ENCODE peak calls at places on chromosomes 7 and 10, in six cellular contexts. R is H1, T is K562, A is HepG2, G is HCT116, U is SK-N-SH. Z is an unnamed sample.
A peak's percentile ranks its signal among the peaks of the same experiment; 100 is the strongest.

GRCh38 chr7:47751068-47751467 is 169.2 kb upstream of the TNS3 start:
- DNase-seq in A (no peak), R (peak; percentile 8), T (no peak), G (no peak), U (no peak), Z (no peak)

GRCh38 chr7:138289864-138290263 is 170.2 kb upstream of the TRIM24 start:
- DNase-seq in U (no peak), T (no peak), A (no peak), G (no peak), R (peak; percentile 19), Z (no peak)

GRCh38 chr10:80196270-80196949 is 8.9 kb downstream of the ANXA11 start:
- DNase-seq in U (no peak), T (no peak), G (peak; percentile 90), A (peak; percentile 90), R (no peak), Z (no peak)

GRCh38 chr10:78516741-78517140 is 483.1 kb downstream of the RPS24 start:
- DNase-seq in T (no peak), G (no peak), U (no peak), A (no peak), R (peak; percentile 20), Z (no peak)

GRCh38 chr7:125357681-125358440 is 428.2 kb upstream of the POT1 start:
- DNase-seq in T (no peak), A (no peak), G (no peak), U (no peak), R (no peak), Z (no peak)

GRCh38 chr10:1434202-1434601 is 303.1 kb downstream of the ADARB2 start:
- DNase-seq in U (no peak), A (no peak), R (no peak), G (no peak), T (no peak), Z (no peak)

GRCh38 chr10:26857991-26858706 is 2.6 kb downstream of the ABI1 start:
- DNase-seq in U (no peak), G (no peak), R (no peak), T (no peak), A (no peak), Z (no peak)

GRCh38 chr10:117136391-117136975 is 1.6 kb downstream of the VAX1 start:
- DNase-seq in A (no peak), R (peak; percentile 59), G (no peak), T (no peak), U (peak; percentile 27), Z (no peak)

GRCh38 chr10:104429834-104430233 is 76.2 kb downstream of the CFAP58 start:
- DNase-seq in G (no peak), U (no peak), A (no peak), T (no peak), R (no peak), Z (no peak)

GRCh38 chr10:119025336-119025735 is 4.2 kb upstream of the NANOS1 start:
- DNase-seq in T (no peak), G (no peak), A (peak; percentile 40), R (no peak), U (peak; percentile 58), Z (peak; percentile 90)

GRCh38 chr10:62614389-62615157 is 189.9 kb upstream of the ADO start:
- DNase-seq in T (no peak), U (no peak), A (no peak), R (no peak), G (no peak), Z (no peak)

GRCh38 chr7:102101111-102101551 is 185.5 kb upstream of the SH2B2 start:
- DNase-seq in T (no peak), A (no peak), U (no peak), G (no peak), R (peak; percentile 35), Z (no peak)

GRCh38 chr7:146636033-146636356 is 519.4 kb downstream of the CNTNAP2 start:
- DNase-seq in U (no peak), A (no peak), R (no peak), G (no peak), T (no peak), Z (no peak)

GRCh38 chr7:2979951-2980350 is 63.7 kb downstream of the CARD11 start:
- DNase-seq in R (no peak), A (no peak), U (no peak), T (no peak), G (no peak), Z (no peak)

GRCh38 chr7:2980406-2981102 is 63.1 kb downstream of the CARD11 start:
- DNase-seq in T (no peak), G (no peak), U (no peak), A (no peak), R (no peak), Z (no peak)

GRCh38 chr7:2979276-2979675 is 64.4 kb downstream of the CARD11 start:
- DNase-seq in U (no peak), G (no peak), T (no peak), A (no peak), R (no peak), Z (no peak)

GRCh38 chr7:2981103-2981480 is 62.6 kb downstream of the CARD11 start:
- DNase-seq in A (no peak), T (no peak), G (no peak), U (no peak), R (no peak), Z (no peak)

GRCh38 chr7:2978403-2978802 is 65.3 kb downstream of the CARD11 start:
- DNase-seq in G (no peak), A (no peak), R (peak; percentile 78), U (no peak), T (no peak), Z (peak; percentile 72)
- TF ChIP-seq JUND in G (no peak), A (no peak), R (no peak), U (no peak), T (no peak), Z (no peak)

GRCh38 chr7:154647625-154648024 is 355.3 kb downstream of the PAXIP1 start:
- DNase-seq in U (no peak), T (no peak), G (no peak), A (no peak), R (no peak), Z (no peak)
- TF ChIP-seq JUND in U (no peak), T (no peak), G (no peak), A (no peak), R (no peak), Z (no peak)

DNA sequence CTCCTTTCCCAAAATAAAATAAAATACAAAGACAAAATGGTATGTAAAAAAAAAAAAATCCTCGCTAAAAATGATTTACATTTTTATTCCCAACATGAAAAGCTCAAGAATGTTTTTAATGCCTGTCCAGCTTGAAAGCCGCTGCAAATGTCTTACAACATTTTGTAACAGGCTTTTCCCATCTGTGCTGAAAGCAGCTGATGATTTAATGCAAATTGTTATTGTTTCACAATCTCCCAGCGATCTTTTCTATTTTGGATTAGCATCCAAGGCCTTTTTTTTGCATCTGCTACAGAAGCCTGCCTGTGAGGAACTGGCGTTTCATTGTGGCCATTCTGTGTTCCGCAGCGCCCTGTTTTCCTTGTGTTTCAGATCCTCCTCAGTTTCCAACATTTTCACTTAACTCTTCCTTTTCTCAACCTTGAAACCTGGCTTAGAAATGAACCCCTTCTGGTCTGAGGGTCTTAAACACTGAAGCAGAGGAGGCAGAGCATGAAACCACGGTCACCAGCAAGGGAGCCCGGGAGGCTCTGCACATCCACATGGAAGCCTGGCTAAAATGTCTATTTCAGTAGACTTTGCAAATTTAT is 712.1 kb downstream of the PARD3 start:
- DNase-seq in R (no peak), G (no peak), U (peak; percentile 31), A (no peak), T (no peak), Z (no peak)
- TF ChIP-seq JUND in R (no peak), G (no peak), U (no peak), A (no peak), T (no peak), Z (no peak)

GRCh38 chr10:99372546-99373271 is 43.6 kb downstream of the CNNM1 start:
- DNase-seq in R (no peak), U (no peak), T (no peak), A (peak; percentile 25), G (no peak), Z (no peak)

GRCh38 chr10:99368646-99369045 is 39.5 kb downstream of the CNNM1 start:
- DNase-seq in G (no peak), U (no peak), T (no peak), R (no peak), A (peak; percentile 27), Z (no peak)

GRCh38 chr10:99369126-99369525 is 40.0 kb downstream of the CNNM1 start:
- DNase-seq in R (no peak), U (no peak), A (no peak), G (no peak), T (no peak), Z (no peak)

GRCh38 chr10:99369551-99369950 is 40.4 kb downstream of the CNNM1 start:
- DNase-seq in A (no peak), R (no peak), T (no peak), G (no peak), U (no peak), Z (no peak)

GRCh38 chr10:99370993-99371392 is 41.8 kb downstream of the CNNM1 start:
- DNase-seq in T (peak; percentile 29), A (peak; percentile 59), U (peak; percentile 56), G (peak; percentile 42), R (no peak), Z (peak; percentile 77)
- TF ChIP-seq JUND in T (no peak), A (no peak), U (no peak), G (no peak), R (no peak), Z (no peak)

GRCh38 chr10:55495555-55495954 is 694.5 kb upstream of the PCDH15 start:
- DNase-seq in T (no peak), U (no peak), G (no peak), R (no peak), A (no peak), Z (no peak)

GRCh38 chr10:55497893-55498499 is 697.0 kb upstream of the PCDH15 start:
- DNase-seq in U (no peak), R (no peak), G (no peak), A (no peak), T (no peak), Z (no peak)

GRCh38 chr10:55500931-55501559 is 700.0 kb upstream of the PCDH15 start:
- DNase-seq in T (no peak), G (no peak), A (peak; percentile 31), R (peak; percentile 69), U (peak; percentile 3), Z (peak; percentile 22)
- TF ChIP-seq JUND in T (no peak), G (no peak), A (no peak), R (no peak), U (no peak), Z (no peak)